ENCODE peak calls at places on chromosomes 6 and 20, in nine cellular contexts. R is COR-L47; U is heart left ventricle; E is lung; T is LHCN-M2; N is KBM-7; C is gastrocnemius medialis; H is stimulated activated CD4-positive, alpha-beta T cell treated with anti-CD3 and anti-CD28 coated beads, Interleukin-2, amount 100 ng/mL, for 24 hours; O is iPS-NIHi11. Q is an unnamed sample.

GRCh38 chr20:16615199-16615598 is 42.0 kb upstream of the KIF16B start:
- DNase-seq in R (no peak), U (peak), E (no peak), T (peak), N (no peak), C (no peak), H (no peak), O (peak), Q (no peak)

GRCh38 chr6:35518566-35519312 is 6.0 kb upstream of the TULP1 start:
- DNase-seq in R (no peak), U (no peak), E (no peak), T (no peak), N (no peak), C (no peak), H (no peak), O (no peak), Q (no peak)

GRCh38 chr6:90025418-90026089 is 131.3 kb downstream of the GJA10 start:
- DNase-seq in R (no peak), U (no peak), E (no peak), T (peak), N (no peak), C (no peak), H (peak), O (no peak), Q (peak)

GRCh38 chr6:15588966-15589634 is 73.7 kb downstream of the DTNBP1 start:
- DNase-seq in R (no peak), U (no peak), E (no peak), T (peak), N (no peak), C (no peak), H (peak), O (no peak), Q (no peak)

GRCh38 chr20:44471481-44471882 is 4.2 kb upstream of the TTPAL start:
- DNase-seq in R (no peak), U (no peak), E (no peak), T (peak), N (no peak), C (no peak), H (no peak), O (no peak), Q (no peak)

GRCh38 chr6:163668061-163668426 is 253.5 kb downstream of the QKI start:
- DNase-seq in R (no peak), U (no peak), E (no peak), T (no peak), N (no peak), C (no peak), H (no peak), O (no peak), Q (no peak)

GRCh38 chr6:119443993-119444641 is 94.6 kb upstream of the MAN1A1 start:
- DNase-seq in R (no peak), U (no peak), E (no peak), T (peak), N (peak), C (no peak), H (no peak), O (no peak), Q (no peak)

GRCh38 chr6:126955621-126956020 is 162.8 kb upstream of the RSPO3 start:
- DNase-seq in R (no peak), U (no peak), E (no peak), T (no peak), N (no peak), C (no peak), H (no peak), O (peak), Q (no peak)

GRCh38 chr20:51906049-51906448 is 103.7 kb upstream of the SALL4 start:
- DNase-seq in R (no peak), U (no peak), E (no peak), T (no peak), N (no peak), C (no peak), H (no peak), O (no peak), Q (no peak)

GRCh38 chr6:143426025-143426424 is 24.5 kb downstream of the ADAT2 start:
- DNase-seq in R (no peak), U (no peak), E (no peak), T (no peak), N (no peak), C (no peak), H (no peak), O (no peak), Q (no peak)

Q was measured in HEK293T.